ENCODE peak calls at places on chromosomes 3 and 15, in seven cellular contexts. I is uterus, Y is PC-3, L is endodermal cell, N is tibial artery, S is ascending aorta, V is OCI-LY7. G is an unnamed sample.

GRCh38 chr15:77860101-77860691 is 217.3 kb downstream of the TBC1D2B start:
- DNase-seq in S (no peak), L (peak; percentile 41), V (no peak), N (peak; percentile 53), Y (no peak), I (no peak), G (no peak)

GRCh38 chr15:55267401-55268053 is 22.1 kb downstream of the RAB27A start:
- DNase-seq in N (peak; percentile 73), I (no peak), Y (no peak), L (no peak), S (peak; percentile 75), V (no peak), G (no peak)

GRCh38 chr15:73333001-73333400 is 35.8 kb downstream of the HCN4 start:
- DNase-seq in S (no peak), I (no peak), Y (no peak), N (no peak), V (no peak), L (no peak), G (no peak)

GRCh38 chr15:57626713-57627440 is 35.2 kb downstream of the MYZAP start:
- DNase-seq in S (no peak), Y (no peak), L (no peak), N (no peak), V (no peak), I (no peak), G (no peak)

GRCh38 chr15:75095594-75095993 is 72.2 kb downstream of the PPCDC start:
- DNase-seq in S (no peak), V (no peak), Y (no peak), I (no peak), N (no peak), L (no peak), G (no peak)

GRCh38 chr3:141366285-141367037 is 1.8 kb upstream of the ZBTB38 start:
- DNase-seq in N (peak; percentile 75), V (no peak), L (no peak), I (peak; percentile 66), S (peak; percentile 70), Y (peak; percentile 73), G (peak; percentile 82)

GRCh38 chr3:46544771-46545503 is 21.2 kb downstream of the LRRC2 start:
- DNase-seq in S (no peak), L (peak; percentile 70), Y (peak; percentile 46), I (no peak), V (no peak), N (no peak), G (no peak)

GRCh38 chr3:171801738-171802600 is 8.3 kb downstream of the PLD1 start:
- DNase-seq in L (no peak), N (no peak), V (no peak), I (no peak), Y (peak; percentile 88), S (no peak), G (peak; percentile 92)

GRCh38 chr15:88491158-88491557 is 23.6 kb downstream of the MRPS11 start:
- DNase-seq in N (no peak), V (no peak), I (no peak), L (no peak), S (no peak), Y (no peak), G (no peak)

GRCh38 chr3:39216176-39216790 is 23.9 kb upstream of the XIRP1 start:
- DNase-seq in V (peak; percentile 81), S (no peak), I (no peak), Y (no peak), L (no peak), N (no peak), G (no peak)

GRCh38 chr3:97835761-97836160 is 13.9 kb downstream of the CRYBG3 start:
- DNase-seq in S (no peak), L (no peak), N (no peak), I (no peak), Y (no peak), V (no peak), G (no peak)

GRCh38 chr3:172031957-172032356 is 7.4 kb upstream of the FNDC3B start:
- DNase-seq in Y (no peak), S (no peak), L (no peak), N (no peak), I (no peak), V (no peak), G (no peak)

GRCh38 chr3:64157150-64158035 is 67.9 kb downstream of the PRICKLE2 start:
- DNase-seq in V (no peak), I (no peak), Y (peak; percentile 51), L (no peak), N (no peak), S (no peak), G (no peak)

GRCh38 chr15:75232252-75232813 is 25.8 kb upstream of the GOLGA6C start:
- DNase-seq in N (peak; percentile 28), L (no peak), Y (no peak), I (no peak), V (no peak), S (no peak), G (no peak)

GRCh38 chr15:90031231-90031791 is 30.2 kb downstream of the ZNF710 start:
- DNase-seq in I (no peak), L (peak; percentile 56), S (peak; percentile 60), V (peak; percentile 57), N (peak; percentile 50), Y (peak; percentile 46), G (no peak)

GRCh38 chr15:77702211-77702957 is 69.7 kb upstream of the LINGO1 start:
- DNase-seq in I (no peak), V (peak; percentile 7), Y (peak; percentile 36), N (no peak), L (peak; percentile 95), S (no peak), G (no peak)

GRCh38 chr3:127388412-127388811 is 100.6 kb upstream of the PRR20G start:
- DNase-seq in N (peak; percentile 24), Y (no peak), L (peak; percentile 24), I (no peak), V (no peak), S (no peak), G (no peak)

GRCh38 chr15:40190591-40190990 is 29.7 kb downstream of the BUB1B start:
- DNase-seq in Y (peak; percentile 71), S (no peak), I (no peak), V (no peak), L (no peak), N (no peak), G (peak; percentile 17)

GRCh38 chr3:156307704-156308103 is 187.3 kb downstream of the KCNAB1 start:
- DNase-seq in S (peak; percentile 90), L (no peak), N (peak; percentile 82), I (peak; percentile 47), Y (peak; percentile 93), V (no peak), G (no peak)

GRCh38 chr3:31384117-31384516 is 148.6 kb upstream of the STT3B start:
- DNase-seq in L (no peak), Y (no peak), N (no peak), V (no peak), I (no peak), S (no peak), G (no peak)
- TF ChIP-seq CTCF in L (no peak), Y (no peak), N (no peak), V (no peak), I (no peak), S (no peak), G (no peak)

GRCh38 chr15:66291816-66292215 is 1.6 kb upstream of the DIS3L start:
- DNase-seq in V (peak; percentile 45), Y (peak; percentile 4), I (no peak), L (no peak), S (no peak), N (no peak), G (no peak)

GRCh38 chr15:66288796-66289195 is 4.6 kb upstream of the DIS3L start:
- DNase-seq in V (no peak), Y (no peak), L (no peak), N (no peak), S (no peak), I (no peak), G (no peak)

GRCh38 chr15:66288093-66288492 is 5.3 kb upstream of the DIS3L start:
- DNase-seq in Y (no peak), I (no peak), N (no peak), L (no peak), V (no peak), S (no peak), G (no peak)

GRCh38 chr15:66290518-66290917 is 2.9 kb upstream of the DIS3L start:
- DNase-seq in L (no peak), I (no peak), Y (no peak), V (no peak), S (no peak), N (no peak), G (no peak)

DNA sequence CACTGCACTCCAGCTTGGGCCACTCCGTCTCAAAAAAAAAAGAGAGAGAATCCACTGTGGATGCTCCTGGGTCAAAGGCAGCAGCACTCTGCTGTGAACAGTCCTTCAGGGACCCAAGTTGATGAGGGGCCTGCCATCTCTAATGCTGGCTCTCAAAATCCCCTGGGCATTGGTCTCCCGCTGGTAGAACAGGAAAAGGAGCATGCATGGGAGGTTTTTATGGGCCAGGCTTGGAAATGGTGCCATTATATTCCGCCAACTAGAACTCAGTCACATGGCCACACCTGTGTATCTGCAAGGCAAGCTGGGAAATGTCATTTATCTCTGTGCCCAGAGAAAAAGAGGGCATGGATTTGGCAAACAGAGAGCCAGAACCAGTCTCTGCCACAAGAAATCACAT is 3.4 kb upstream of the DIS3L start:
- DNase-seq in S (no peak), N (no peak), V (no peak), Y (no peak), I (no peak), L (no peak), G (no peak)
- H3K36me3 ChIP-seq in S (no peaks in the 10 kb centered on the region), N (no peaks in the 10 kb centered on the region), V (no peaks in the 10 kb centered on the region), Y (no peaks in the 10 kb centered on the region), I (no peaks in the 10 kb centered on the region), L (no peaks in the 10 kb centered on the region), G (no peaks in the 10 kb centered on the region)

DNA sequence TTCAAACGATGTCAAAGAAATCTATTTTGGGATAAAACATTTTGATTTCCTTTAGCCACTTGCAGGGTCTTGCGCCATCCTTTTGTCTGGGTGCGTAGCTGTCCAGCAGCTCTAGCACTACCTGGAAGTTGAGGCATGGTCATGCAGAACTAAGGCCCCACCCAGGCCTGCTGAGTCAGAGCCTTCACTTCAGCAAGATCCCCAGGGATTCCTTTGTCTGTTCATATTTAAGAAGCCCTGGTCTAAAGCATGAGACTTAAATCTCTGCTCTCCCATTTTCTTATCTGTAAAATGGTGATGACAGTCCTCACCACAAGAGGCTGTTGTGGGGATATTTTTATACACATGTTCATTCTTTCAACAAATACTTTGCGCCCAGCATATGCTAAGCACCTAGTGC is 99.0 kb upstream of the CTDSPL start:
- DNase-seq in S (peak; percentile 73), L (peak; percentile 53), Y (no peak), V (no peak), I (no peak), N (no peak), G (no peak)
- TF ChIP-seq CTCF in S (peak; percentile 19), L (no peak), Y (no peak), V (no peak), I (no peak), N (no peak), G (no peak)

GRCh38 chr3:129256270-129256669 is 6.9 kb downstream of the COPG1 start:
- DNase-seq in S (no peak), Y (no peak), I (no peak), N (no peak), V (no peak), L (no peak), G (no peak)

GRCh38 chr3:129259612-129260477 is 10.4 kb downstream of the COPG1 start:
- DNase-seq in N (no peak), V (no peak), L (no peak), I (no peak), S (no peak), Y (no peak), G (no peak)

GRCh38 chr3:129257609-129258008 is 8.2 kb downstream of the COPG1 start:
- DNase-seq in L (no peak), Y (no peak), V (no peak), I (no peak), S (no peak), N (no peak), G (no peak)

GRCh38 chr3:129252748-129253147 is 3.3 kb downstream of the COPG1 start:
- DNase-seq in V (no peak), S (no peak), Y (no peak), L (no peak), N (no peak), I (no peak), G (no peak)

GRCh38 chr3:129254536-129255230 is 5.3 kb downstream of the COPG1 start:
- DNase-seq in Y (no peak), I (no peak), V (no peak), N (no peak), L (no peak), S (no peak), G (no peak)
- H3K36me3 ChIP-seq in Y (peaks cover 38% of the 10 kb centered on the region), I (no peaks in the 10 kb centered on the region), V (peaks cover 75% of the 10 kb centered on the region), N (peaks cover 84% of the 10 kb centered on the region), L (peaks cover 77% of the 10 kb centered on the region), S (peaks cover 74% of the 10 kb centered on the region), G (peaks cover 50% of the 10 kb centered on the region)